ENCODE peak calls at places on chromosome 13, in four cellular contexts. One of them, this sample, is unnamed.

GRCh38 chr13:43473437-43473836 is 313.3 kb downstream of the ENOX1 start:
- DNase-seq in PC-9: no peak
- DNase-seq in neural progenitor cell: no peak
- DNase-seq in A549: no peak
- DNase-seq in this sample: no peak

GRCh38 chr13:26219726-26220125 is 2.4 kb downstream of the RNF6 start:
- DNase-seq in PC-9: no peak
- DNase-seq in neural progenitor cell: no peak
- DNase-seq in A549: no peak
- DNase-seq in this sample: peak; percentile 54

GRCh38 chr13:75271851-75272250 is 210.1 kb downstream of the TBC1D4 start:
- DNase-seq in PC-9: no peak
- DNase-seq in neural progenitor cell: no peak
- DNase-seq in A549: no peak
- DNase-seq in this sample: peak; percentile 56

GRCh38 chr13:51831519-51831918 is 13.5 kb downstream of the TMEM272 start:
- DNase-seq in PC-9: no peak
- DNase-seq in neural progenitor cell: no peak
- DNase-seq in A549: no peak
- DNase-seq in this sample: no peak

GRCh38 chr13:88592105-88592504 is 920.9 kb downstream of the SLITRK5 start:
- DNase-seq in PC-9: no peak
- DNase-seq in neural progenitor cell: no peak
- DNase-seq in A549: no peak
- DNase-seq in this sample: no peak

GRCh38 chr13:50911051-50911690 is 1.6 kb downstream of the RNASEH2B start:
- DNase-seq in PC-9: no peak
- DNase-seq in neural progenitor cell: peak; percentile 39
- DNase-seq in A549: no peak
- DNase-seq in this sample: no peak

GRCh38 chr13:109163052-109163413 is 533.6 kb downstream of the MYO16 start:
- DNase-seq in PC-9: no peak
- DNase-seq in neural progenitor cell: no peak
- DNase-seq in A549: no peak
- DNase-seq in this sample: no peak

GRCh38 chr13:39942177-39942900 is 286.9 kb downstream of the COG6 start:
- DNase-seq in PC-9: no peak
- DNase-seq in neural progenitor cell: no peak
- DNase-seq in A549: no peak
- DNase-seq in this sample: no peak

GRCh38 chr13:113637262-113638160 is 20.5 kb downstream of the ATP4B start:
- DNase-seq in PC-9: no peak
- DNase-seq in neural progenitor cell: no peak
- DNase-seq in A549: no peak
- DNase-seq in this sample: no peak

GRCh38 chr13:95245072-95245471 is 56.2 kb downstream of the ABCC4 start:
- DNase-seq in PC-9: no peak
- DNase-seq in neural progenitor cell: no peak
- DNase-seq in A549: no peak
- DNase-seq in this sample: no peak

GRCh38 chr13:100836696-100837095 is 162.1 kb upstream of the TMTC4 start:
- DNase-seq in PC-9: no peak
- DNase-seq in neural progenitor cell: no peak
- DNase-seq in A549: no peak
- DNase-seq in this sample: peak; percentile 32

GRCh38 chr13:94395889-94396288 is 83.6 kb downstream of the DCT start:
- DNase-seq in PC-9: no peak
- DNase-seq in neural progenitor cell: no peak
- DNase-seq in A549: no peak
- DNase-seq in this sample: no peak

GRCh38 chr13:113982296-113982661 is 8.4 kb upstream of the C13orf46 start:
- DNase-seq in PC-9: no peak
- DNase-seq in neural progenitor cell: no peak
- DNase-seq in A549: no peak
- DNase-seq in this sample: no peak

GRCh38 chr13:51275101-51275500 is 52.9 kb downstream of the FAM124A start:
- DNase-seq in PC-9: no peak
- DNase-seq in neural progenitor cell: no peak
- DNase-seq in A549: no peak
- DNase-seq in this sample: no peak

GRCh38 chr13:57314897-57315520 is 148.0 kb downstream of the PRR20E start:
- DNase-seq in PC-9: no peak
- DNase-seq in neural progenitor cell: peak; percentile 53
- DNase-seq in A549: no peak
- DNase-seq in this sample: no peak

GRCh38 chr13:74870865-74871264 is 611.1 kb downstream of the TBC1D4 start:
- DNase-seq in PC-9: no peak
- DNase-seq in neural progenitor cell: no peak
- DNase-seq in A549: peak; percentile 19
- DNase-seq in this sample: no peak

GRCh38 chr13:64293923-64294322 is 2878.3 kb upstream of the PCDH20 start:
- DNase-seq in PC-9: no peak
- DNase-seq in neural progenitor cell: no peak
- DNase-seq in A549: no peak
- DNase-seq in this sample: no peak

GRCh38 chr13:39565036-39565949 is 37.7 kb downstream of the LHFPL6 start:
- DNase-seq in PC-9: peak; percentile 91
- DNase-seq in neural progenitor cell: peak; percentile 19
- DNase-seq in A549: peak; percentile 41
- DNase-seq in this sample: peak; percentile 97

GRCh38 chr13:27792393-27793218 is at the start of gene GSX1:
- DNase-seq in PC-9: no peak
- DNase-seq in neural progenitor cell: peak; percentile 96
- DNase-seq in A549: peak; percentile 45
- DNase-seq in this sample: peak; percentile 63

GRCh38 chr13:103067751-103068563 is 1.7 kb upstream of the SLC10A2 start:
- DNase-seq in PC-9: no peak
- DNase-seq in neural progenitor cell: no peak
- DNase-seq in A549: no peak
- DNase-seq in this sample: no peak

GRCh38 chr13:44165172-44165894 is 208.3 kb upstream of the SERP2 start:
- DNase-seq in PC-9: no peak
- DNase-seq in neural progenitor cell: no peak
- DNase-seq in A549: no peak
- DNase-seq in this sample: no peak

GRCh38 chr13:25679154-25679553 is 307.4 kb downstream of the ATP8A2 start:
- DNase-seq in PC-9: no peak
- DNase-seq in neural progenitor cell: no peak
- DNase-seq in A549: no peak
- DNase-seq in this sample: no peak

GRCh38 chr13:26806891-26807290 is 46.3 kb upstream of the GPR12 start:
- DNase-seq in PC-9: no peak
- DNase-seq in neural progenitor cell: no peak
- DNase-seq in A549: no peak
- DNase-seq in this sample: no peak

GRCh38 chr13:79915386-79915785 is 425.5 kb downstream of the SPRY2 start:
- DNase-seq in PC-9: no peak
- DNase-seq in neural progenitor cell: no peak
- DNase-seq in A549: no peak
- DNase-seq in this sample: no peak

GRCh38 chr13:41465215-41465907 is 8.0 kb downstream of the RGCC start:
- DNase-seq in PC-9: no peak
- DNase-seq in neural progenitor cell: no peak
- DNase-seq in A549: no peak
- DNase-seq in this sample: peak; percentile 82

GRCh38 chr13:70905035-70905434 is 796.8 kb upstream of the KLHL1 start:
- DNase-seq in PC-9: no peak
- DNase-seq in neural progenitor cell: no peak
- DNase-seq in A549: no peak
- DNase-seq in this sample: no peak

GRCh38 chr13:41075034-41075433 is 13.7 kb downstream of the WBP4 start:
- DNase-seq in PC-9: no peak
- DNase-seq in neural progenitor cell: peak; percentile 46
- DNase-seq in A549: peak; percentile 24
- DNase-seq in this sample: no peak

GRCh38 chr13:51727634-51728274 is 76.2 kb downstream of the DHRS12 start:
- DNase-seq in PC-9: no peak
- DNase-seq in neural progenitor cell: no peak
- DNase-seq in A549: no peak
- DNase-seq in this sample: no peak

DNA sequence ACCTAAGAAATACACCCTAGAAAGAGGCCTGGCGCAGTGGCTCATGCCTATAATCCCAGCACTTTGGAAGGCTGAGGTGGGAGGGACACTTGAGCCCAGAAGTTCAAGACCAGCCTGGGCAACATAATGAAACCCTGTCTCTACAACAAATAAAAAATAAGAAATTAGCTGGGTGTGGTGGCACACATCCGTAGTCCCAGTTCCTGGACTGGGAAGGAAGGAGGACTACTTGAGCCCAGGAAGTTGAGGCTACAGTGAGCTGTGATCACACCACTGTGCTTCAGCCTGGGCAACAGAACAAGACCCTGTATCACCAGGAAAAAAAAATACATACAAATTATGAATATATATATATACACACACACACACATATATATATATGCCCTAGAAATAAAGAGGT is 42.7 kb downstream of the PHF11 start:
- DNase-seq in PC-9: no peak
- DNase-seq in neural progenitor cell: no peak
- DNase-seq in A549: no peak
- DNase-seq in this sample: no peak
- H3K27ac ChIP-seq in PC-9: no peak overlapping the region
- H3K27ac ChIP-seq in neural progenitor cell: no peak overlapping the region
- H3K27ac ChIP-seq in A549: no peak overlapping the region
- H3K27ac ChIP-seq in this sample: no peak overlapping the region

GRCh38 chr13:67226686-67227085 is 3.5 kb downstream of the PCDH9 start:
- DNase-seq in PC-9: no peak
- DNase-seq in neural progenitor cell: no peak
- DNase-seq in A549: no peak
- DNase-seq in this sample: no peak
- H3K4me2 ChIP-seq in PC-9: no peak overlapping the region
- H3K4me2 ChIP-seq in neural progenitor cell: no peak overlapping the region
- H3K4me2 ChIP-seq in A549: peak overlapping the region; percentile 95
- H3K4me2 ChIP-seq in this sample: no peak overlapping the region

GRCh38 chr13:110399801-110400200 is 92.7 kb downstream of the COL4A2 start:
- DNase-seq in PC-9: no peak
- DNase-seq in neural progenitor cell: no peak
- DNase-seq in A549: no peak
- DNase-seq in this sample: peak; percentile 46

GRCh38 chr13:110397445-110397844 is 90.4 kb downstream of the COL4A2 start:
- DNase-seq in PC-9: peak; percentile 0
- DNase-seq in neural progenitor cell: no peak
- DNase-seq in A549: no peak
- DNase-seq in this sample: peak; percentile 91

GRCh38 chr13:110400786-110401533 is 93.9 kb downstream of the COL4A2 start:
- DNase-seq in PC-9: no peak
- DNase-seq in neural progenitor cell: no peak
- DNase-seq in A549: no peak
- DNase-seq in this sample: peak; percentile 73

GRCh38 chr13:110396913-110397379 is 89.9 kb downstream of the COL4A2 start:
- DNase-seq in PC-9: peak; percentile 33
- DNase-seq in neural progenitor cell: no peak
- DNase-seq in A549: peak; percentile 44
- DNase-seq in this sample: peak; percentile 100

DNA sequence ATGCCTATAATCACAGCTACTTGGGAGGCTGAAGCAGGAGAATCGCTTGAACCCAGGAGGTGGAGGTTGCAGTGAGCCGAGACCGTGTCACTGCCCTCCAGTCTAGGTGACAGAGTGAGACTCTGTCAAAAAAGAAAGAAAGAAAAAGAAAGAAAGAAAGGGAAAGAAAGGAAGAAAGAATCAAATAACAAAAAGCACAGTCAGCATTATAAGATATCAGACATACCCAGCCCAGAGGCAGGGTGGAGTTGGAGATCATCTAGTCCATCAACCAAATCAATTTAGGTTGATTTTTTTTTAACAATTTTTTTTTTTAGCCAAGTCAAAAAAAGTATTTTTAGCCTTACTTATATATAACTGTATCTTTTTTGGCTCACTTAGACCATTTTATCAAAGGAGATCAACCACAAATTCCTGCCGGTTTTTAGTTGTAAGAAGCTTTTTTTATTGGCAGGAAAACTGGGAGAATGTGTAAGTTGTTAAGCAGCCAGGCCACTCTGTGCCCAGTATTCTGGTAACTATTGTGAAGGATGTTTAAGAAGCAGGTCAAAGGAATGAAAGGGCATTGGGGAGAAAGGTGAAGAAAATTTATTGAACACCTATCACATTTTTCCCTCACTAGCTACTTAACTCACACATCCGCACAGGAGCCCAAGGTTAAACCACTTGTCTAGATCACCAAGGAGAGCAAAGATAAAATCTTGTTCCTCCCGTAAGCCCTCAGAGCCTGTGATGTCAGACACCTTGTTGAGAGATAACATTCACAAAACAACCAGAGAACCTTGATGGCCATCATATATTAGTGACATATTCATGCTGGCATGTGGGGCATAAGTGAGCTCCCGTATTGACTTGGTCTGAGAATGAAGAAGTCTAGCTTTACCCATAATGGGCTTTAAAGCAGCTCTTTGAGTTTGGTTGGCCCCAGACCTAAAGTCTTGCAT is 91.8 kb downstream of the COL4A2 start:
- DNase-seq in PC-9: peak; percentile 80
- DNase-seq in neural progenitor cell: no peak
- DNase-seq in A549: no peak
- DNase-seq in this sample: peak; percentile 93
- H3K27ac ChIP-seq in PC-9: peak overlapping the region; percentile 6
- H3K27ac ChIP-seq in neural progenitor cell: no peak overlapping the region
- H3K27ac ChIP-seq in A549: no peak overlapping the region
- H3K27ac ChIP-seq in this sample: peak overlapping the region; percentile 98

DNA sequence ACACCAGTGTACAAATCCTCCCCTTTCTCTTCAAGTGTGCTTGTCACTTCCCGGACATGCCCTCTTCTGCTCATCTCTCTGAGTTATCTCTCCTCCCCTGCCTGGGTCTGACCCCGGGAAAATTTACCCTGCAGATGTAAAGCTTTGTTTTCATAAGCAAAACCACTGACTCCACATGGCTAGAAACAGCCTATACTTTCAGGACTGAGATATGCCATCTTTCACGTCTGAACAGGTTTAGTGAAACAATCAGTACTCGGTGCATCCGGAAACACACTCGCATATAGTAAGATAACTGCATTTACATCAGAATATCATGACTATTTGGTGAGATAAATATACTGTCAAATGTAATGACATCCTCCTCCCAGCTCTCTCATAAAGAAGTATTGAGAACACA is 172.8 kb downstream of the EFNB2 start:
- DNase-seq in PC-9: no peak
- DNase-seq in neural progenitor cell: no peak
- DNase-seq in A549: no peak
- DNase-seq in this sample: no peak
- H3K4me2 ChIP-seq in PC-9: no peak overlapping the region
- H3K4me2 ChIP-seq in neural progenitor cell: no peak overlapping the region
- H3K4me2 ChIP-seq in A549: no peak overlapping the region
- H3K4me2 ChIP-seq in this sample: no peak overlapping the region